ENCODE peak calls at places on chromosomes 2 and 18, in ten cellular contexts. M, A, H, X, U, Z, Q, W, B and L are unnamed samples.

GRCh38 chr2:222336442-222336841 is 37.6 kb upstream of the PAX3 start:
- DNase-seq in M (no peak), A (no peak), H (no peak), X (no peak), U (no peak), Z (no peak), Q (no peak), W (no peak), B (no peak), L (no peak)

GRCh38 chr2:74415762-74416395 is 5.5 kb downstream of the C2orf81 start:
- DNase-seq in M (no peak), A (no peak), H (no peak), X (no peak), U (no peak), Z (no peak), Q (no peak), W (no peak), B (no peak), L (no peak)

GRCh38 chr2:10079931-10080535 is at the start of gene CYS1:
- DNase-seq in M (peak; percentile 76), A (no peak), H (no peak), X (no peak), U (no peak), Z (no peak), Q (peak; percentile 19), W (peak; percentile 42), B (peak; percentile 26), L (no peak)

GRCh38 chr18:32711862-32712261 is 61.0 kb downstream of the KLHL14 start:
- DNase-seq in M (no peak), A (no peak), H (no peak), X (no peak), U (no peak), Z (no peak), Q (no peak), W (no peak), B (no peak), L (no peak)

GRCh38 chr2:33488178-33488690 is 11.8 kb downstream of the RASGRP3 start:
- DNase-seq in M (no peak), A (no peak), H (no peak), X (no peak), U (no peak), Z (no peak), Q (peak; percentile 31), W (no peak), B (no peak), L (no peak)

GRCh38 chr2:99066602-99067001 is 74.9 kb upstream of the C2orf15 start:
- DNase-seq in M (peak; percentile 51), A (no peak), H (peak; percentile 38), X (peak; percentile 68), U (no peak), Z (peak; percentile 46), Q (peak; percentile 53), W (peak; percentile 25), B (no peak), L (no peak)

GRCh38 chr2:201203916-201204654 is 21.1 kb downstream of the CASP10 start:
- DNase-seq in M (no peak), A (no peak), H (no peak), X (peak; percentile 85), U (no peak), Z (no peak), Q (peak; percentile 83), W (no peak), B (no peak), L (no peak)

GRCh38 chr18:63192885-63193349 is 126.7 kb downstream of the BCL2 start:
- DNase-seq in M (no peak), A (no peak), H (no peak), X (no peak), U (no peak), Z (no peak), Q (no peak), W (no peak), B (no peak), L (no peak)

GRCh38 chr2:206083602-206084467 is 2.1 kb downstream of the INO80D start:
- DNase-seq in M (peak; percentile 12), A (no peak), H (peak; percentile 47), X (peak; percentile 9), U (no peak), Z (no peak), Q (no peak), W (no peak), B (no peak), L (no peak)

GRCh38 chr2:206084468-206084869 is 1.5 kb downstream of the INO80D start:
- DNase-seq in M (peak; percentile 53), A (peak; percentile 75), H (peak; percentile 67), X (peak; percentile 74), U (peak; percentile 68), Z (peak; percentile 40), Q (peak; percentile 85), W (peak; percentile 61), B (peak; percentile 35), L (no peak)

GRCh38 chr2:206086683-206087350 is 843 bp upstream of the INO80D start:
- DNase-seq in M (no peak), A (no peak), H (no peak), X (peak; percentile 29), U (no peak), Z (no peak), Q (no peak), W (no peak), B (no peak), L (no peak)

GRCh38 chr2:206085742-206086445 is at the start of gene INO80D:
- DNase-seq in M (peak; percentile 74), A (peak; percentile 75), H (peak; percentile 83), X (peak; percentile 89), U (peak; percentile 65), Z (peak; percentile 80), Q (peak; percentile 86), W (peak; percentile 72), B (peak; percentile 57), L (no peak)

DNA sequence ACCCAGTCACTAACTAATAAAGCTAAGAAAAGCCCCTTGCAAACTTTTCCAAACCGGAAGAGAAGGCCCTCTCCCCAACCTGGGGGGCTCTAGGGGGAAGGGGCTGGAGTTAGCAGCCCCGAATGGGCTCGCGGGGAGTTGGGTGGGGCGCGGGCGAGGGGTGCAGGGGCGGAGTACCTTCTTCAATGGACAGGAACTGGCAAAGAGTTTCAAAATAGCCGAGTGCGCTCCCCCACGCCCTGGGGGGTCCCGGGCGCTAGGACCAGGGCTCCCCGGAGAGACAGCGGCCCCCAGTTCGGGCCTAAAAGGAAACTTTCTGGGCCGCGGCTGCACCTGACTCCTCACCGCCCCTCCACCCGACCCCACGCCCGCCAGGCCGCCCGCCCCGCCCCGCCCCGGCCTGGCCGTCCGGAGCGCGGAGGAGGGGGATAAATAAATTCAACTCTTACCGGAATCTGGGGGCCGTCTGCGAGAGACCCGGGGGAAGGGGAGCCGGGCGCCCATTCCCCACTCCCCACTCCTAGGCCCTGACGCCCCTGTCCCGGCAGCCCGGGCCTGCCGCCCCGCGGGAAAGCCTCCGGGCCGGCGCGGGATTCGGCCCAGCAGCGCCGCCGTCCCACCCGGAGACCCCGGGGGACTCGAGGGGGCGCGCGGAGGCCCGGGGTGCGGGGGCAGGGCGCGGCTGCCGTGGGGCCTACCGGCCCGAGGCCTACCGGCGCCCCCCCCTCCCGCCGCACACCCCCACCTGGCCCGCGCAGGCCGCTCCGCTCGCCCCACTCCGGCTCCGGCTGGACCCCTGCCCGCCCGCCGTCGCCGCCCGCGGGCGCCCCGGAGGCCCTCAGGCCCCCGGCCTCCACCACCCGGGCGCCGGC is 868 bp downstream of the INO80D start:
- DNase-seq in M (peak; percentile 43), A (no peak), H (peak; percentile 44), X (peak; percentile 12), U (peak; percentile 53), Z (no peak), Q (peak; percentile 28), W (peak; percentile 45), B (peak; percentile 30), L (no peak)
- TF ChIP-seq CTCF in M (no peak), A (no peak), H (no peak), X (no peak), U (no peak), Z (no peak), Q (no peak), W (no peak), B (no peak), L (no peak)

GRCh38 chr2:20064841-20065240 is 13.4 kb upstream of the LAPTM4A start:
- DNase-seq in M (no peak), A (no peak), H (peak; percentile 33), X (no peak), U (no peak), Z (no peak), Q (no peak), W (no peak), B (no peak), L (no peak)

GRCh38 chr2:20061940-20062339 is 10.5 kb upstream of the LAPTM4A start:
- DNase-seq in M (no peak), A (no peak), H (no peak), X (no peak), U (no peak), Z (no peak), Q (no peak), W (no peak), B (no peak), L (no peak)

GRCh38 chr2:20061476-20061875 is 10.0 kb upstream of the LAPTM4A start:
- DNase-seq in M (no peak), A (no peak), H (no peak), X (peak; percentile 93), U (no peak), Z (no peak), Q (peak; percentile 85), W (no peak), B (no peak), L (no peak)

GRCh38 chr2:20064421-20064820 is 13.0 kb upstream of the LAPTM4A start:
- DNase-seq in M (no peak), A (no peak), H (no peak), X (no peak), U (no peak), Z (no peak), Q (no peak), W (no peak), B (no peak), L (no peak)

DNA sequence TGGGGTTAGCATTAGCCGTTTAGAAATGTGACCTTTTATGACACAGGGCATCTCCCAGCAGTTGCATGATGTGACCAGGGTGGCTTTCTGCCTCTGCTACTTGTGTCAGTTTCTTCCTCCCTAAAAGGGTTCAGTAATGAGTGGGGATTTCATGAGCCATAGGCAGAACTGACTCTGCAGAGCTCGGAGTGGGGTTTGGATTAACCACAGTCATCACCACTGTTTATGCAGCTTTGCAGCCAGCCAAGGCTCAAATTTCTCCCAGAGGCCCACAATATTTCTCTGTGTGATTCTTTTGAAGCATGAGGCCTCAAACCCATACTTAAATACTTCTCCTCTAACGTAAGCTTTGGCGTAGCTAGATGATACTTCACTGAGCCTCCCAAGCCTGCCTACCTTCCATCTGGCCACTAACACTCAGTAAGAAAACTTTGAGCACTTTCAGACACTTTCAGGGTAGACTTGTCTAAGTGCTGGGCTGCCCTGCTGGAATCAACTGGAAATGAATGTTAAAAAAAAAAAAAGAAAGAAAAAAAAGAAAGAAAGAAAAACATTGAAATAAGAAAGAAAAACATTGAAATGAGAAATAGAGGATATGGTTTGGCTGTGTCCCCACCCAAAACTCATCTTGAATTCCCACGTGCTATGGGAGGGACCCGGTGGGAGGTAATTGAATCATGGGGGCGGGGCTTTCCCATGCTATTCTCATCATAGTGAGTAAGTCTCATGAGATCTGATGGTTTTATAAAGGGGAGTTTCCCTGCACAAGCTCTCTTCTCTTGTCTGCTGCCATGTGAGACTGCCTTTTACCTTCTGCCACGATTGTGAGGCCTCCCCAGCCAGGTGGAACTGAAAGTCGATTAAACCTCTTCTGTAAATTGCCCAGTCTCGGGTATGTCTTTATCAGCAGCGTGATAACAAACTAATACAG is 11.5 kb upstream of the LAPTM4A start:
- DNase-seq in M (no peak), A (no peak), H (no peak), X (peak; percentile 94), U (no peak), Z (peak; percentile 90), Q (peak; percentile 95), W (no peak), B (no peak), L (no peak)
- TF ChIP-seq CTCF in M (no peak), A (no peak), H (no peak), X (peak; percentile 36), U (no peak), Z (peak; percentile 23), Q (no peak), W (no peak), B (no peak), L (peak; percentile 69)

GRCh38 chr18:35777042-35777441 is 195.4 kb upstream of the RMP24 start:
- DNase-seq in M (peak; percentile 29), A (no peak), H (no peak), X (no peak), U (no peak), Z (no peak), Q (no peak), W (no peak), B (no peak), L (no peak)
- TF ChIP-seq CTCF in M (no peak), A (no peak), H (no peak), X (no peak), U (no peak), Z (no peak), Q (no peak), W (no peak), B (no peak), L (no peak)

DNA sequence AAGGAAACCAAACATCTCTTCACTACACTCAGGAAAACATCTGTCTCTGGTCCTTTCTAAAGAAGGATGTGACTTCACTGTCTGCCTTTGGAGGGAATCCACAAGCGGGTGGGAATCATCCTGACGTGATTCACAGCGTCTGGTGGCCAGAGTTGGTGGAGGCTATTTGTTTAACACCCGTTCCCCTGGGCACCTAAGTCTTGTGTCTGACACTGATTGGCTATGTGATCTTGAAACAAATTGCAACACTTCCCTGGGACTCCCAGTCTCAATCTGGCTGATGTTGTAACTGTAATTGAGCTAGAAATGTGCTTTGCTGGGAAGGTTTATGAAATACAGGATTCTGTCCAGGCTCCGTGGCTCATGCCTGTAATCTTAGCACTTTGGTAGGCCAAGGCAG is 28.8 kb upstream of the SIX3 start:
- DNase-seq in M (no peak), A (no peak), H (no peak), X (peak; percentile 68), U (no peak), Z (no peak), Q (peak; percentile 85), W (no peak), B (no peak), L (no peak)
- TF ChIP-seq CTCF in M (no peak), A (no peak), H (no peak), X (no peak), U (no peak), Z (no peak), Q (no peak), W (no peak), B (no peak), L (no peak)